ENCODE peak calls at places on chromosomes 12 and 14, in eight cellular contexts. X is astrocyte; Y is HFF-Myc; P is fibroblast of pulmonary artery; L is trophoblast cell; S is CD8-positive, alpha-beta memory T cell; U is fibroblast of mammary gland; B is adrenal gland. H is an unnamed sample.

GRCh38 chr12:130070017-130070653 is 92.1 kb upstream of the FZD10 start:
- DNase-seq in X (no peak), Y (no peak), P (no peak), L (no peak), S (no peak), U (no peak), B (peak), H (no peak)

GRCh38 chr12:101671157-101671791 is 26.2 kb upstream of the CHPT1 start:
- DNase-seq in X (no peak), Y (no peak), P (no peak), L (no peak), S (peak), U (no peak), B (peak), H (no peak)

GRCh38 chr12:58844161-58844560 is 76.1 kb downstream of the LRIG3 start:
- DNase-seq in X (no peak), Y (no peak), P (no peak), L (no peak), S (no peak), U (no peak), B (no peak), H (no peak)

GRCh38 chr14:37594916-37595808 is at the start of the genes FOXA1 and TTC6:
- DNase-seq in X (no peak), Y (no peak), P (no peak), L (peak), S (no peak), U (peak), B (no peak), H (peak)

GRCh38 chr14:105055334-105055733 is 9.9 kb downstream of the GPR132 start:
- DNase-seq in X (no peak), Y (no peak), P (no peak), L (peak), S (no peak), U (no peak), B (no peak), H (no peak)

GRCh38 chr12:113165521-113166450 is 16.3 kb downstream of the CFAP73 start:
- DNase-seq in X (no peak), Y (no peak), P (no peak), L (no peak), S (no peak), U (no peak), B (no peak), H (no peak)

GRCh38 chr14:96105921-96106441 is 66.8 kb downstream of the C14orf132 start:
- DNase-seq in X (peak), Y (no peak), P (no peak), L (peak), S (no peak), U (peak), B (peak), H (peak)

GRCh38 chr12:120584343-120585149 is 3.3 kb upstream of the POP5 start:
- DNase-seq in X (no peak), Y (no peak), P (no peak), L (peak), S (peak), U (peak), B (no peak), H (peak)

GRCh38 chr12:76037130-76038105 is 5.8 kb upstream of the PHLDA1 start:
- DNase-seq in X (peak), Y (peak), P (peak), L (peak), S (peak), U (peak), B (peak), H (peak)

GRCh38 chr12:30953946-30954766 is 27.6 kb downstream of the TSPAN11 start:
- DNase-seq in X (no peak), Y (no peak), P (no peak), L (no peak), S (no peak), U (no peak), B (no peak), H (no peak)

GRCh38 chr12:72071030-72071429 is 132.4 kb downstream of the TPH2 start:
- DNase-seq in X (no peak), Y (no peak), P (no peak), L (no peak), S (no peak), U (no peak), B (no peak), H (no peak)

GRCh38 chr14:69107407-69108003 is 45.4 kb downstream of the DCAF5 start:
- DNase-seq in X (peak), Y (peak), P (peak), L (peak), S (peak), U (peak), B (peak), H (peak)

GRCh38 chr12:66036317-66036716 is 94.2 kb downstream of the LLPH start:
- DNase-seq in X (peak), Y (peak), P (peak), L (no peak), S (no peak), U (peak), B (peak), H (peak)

GRCh38 chr12:76020731-76021672 is 10.6 kb downstream of the PHLDA1 start:
- DNase-seq in X (peak), Y (peak), P (peak), L (peak), S (peak), U (peak), B (peak), H (peak)

GRCh38 chr12:128992116-128992515 is 138.8 kb downstream of the GLT1D1 start:
- DNase-seq in X (no peak), Y (no peak), P (no peak), L (no peak), S (no peak), U (no peak), B (no peak), H (no peak)

GRCh38 chr12:54042970-54043744 is 10.3 kb downstream of the HOXC5 start:
- DNase-seq in X (no peak), Y (no peak), P (no peak), L (no peak), S (no peak), U (no peak), B (no peak), H (no peak)

GRCh38 chr12:85711735-85712390 is 124.3 kb downstream of the RASSF9 start:
- DNase-seq in X (no peak), Y (no peak), P (no peak), L (no peak), S (no peak), U (peak), B (no peak), H (no peak)

GRCh38 chr14:56081139-56081538 is 37.1 kb upstream of the PELI2 start:
- DNase-seq in X (no peak), Y (no peak), P (no peak), L (no peak), S (no peak), U (peak), B (no peak), H (no peak)

GRCh38 chr14:75399819-75400678 is 27.8 kb upstream of the JDP2 start:
- DNase-seq in X (no peak), Y (no peak), P (peak), L (peak), S (no peak), U (peak), B (peak), H (peak)

GRCh38 chr12:115802767-115803166 is 474.7 kb downstream of the MED13L start:
- DNase-seq in X (no peak), Y (no peak), P (no peak), L (no peak), S (no peak), U (no peak), B (no peak), H (no peak)

GRCh38 chr12:91910871-91911388 is 234.7 kb downstream of the BTG1 start:
- DNase-seq in X (no peak), Y (no peak), P (no peak), L (no peak), S (no peak), U (no peak), B (no peak), H (no peak)

GRCh38 chr14:49019467-49020100 is 566.6 kb downstream of the RPS29 start:
- DNase-seq in X (no peak), Y (no peak), P (no peak), L (no peak), S (no peak), U (no peak), B (no peak), H (no peak)

GRCh38 chr12:120061815-120062214 is 54.7 kb downstream of the RAB35 start:
- DNase-seq in X (no peak), Y (no peak), P (no peak), L (no peak), S (no peak), U (no peak), B (no peak), H (peak)

GRCh38 chr14:69693823-69694729 is 72.9 kb upstream of the SRSF5 start:
- DNase-seq in X (no peak), Y (no peak), P (peak), L (no peak), S (no peak), U (no peak), B (peak), H (no peak)

GRCh38 chr12:132161046-132161781 is 17.0 kb downstream of the NOC4L start:
- DNase-seq in X (peak), Y (no peak), P (peak), L (no peak), S (no peak), U (peak), B (no peak), H (peak)

GRCh38 chr12:121711925-121712461 is 559 bp upstream of the TMEM120B start:
- DNase-seq in X (no peak), Y (no peak), P (peak), L (peak), S (no peak), U (peak), B (peak), H (peak)

GRCh38 chr12:128848371-128848770 is 4.9 kb upstream of the GLT1D1 start:
- DNase-seq in X (no peak), Y (no peak), P (no peak), L (no peak), S (no peak), U (no peak), B (no peak), H (no peak)

GRCh38 chr12:6198556-6198955 is 1.6 kb upstream of the CD9 start:
- DNase-seq in X (no peak), Y (no peak), P (no peak), L (no peak), S (no peak), U (no peak), B (no peak), H (no peak)

GRCh38 chr12:67927815-67928214 is 61.4 kb upstream of the IFNG-AS1 start:
- DNase-seq in X (no peak), Y (no peak), P (no peak), L (no peak), S (no peak), U (no peak), B (no peak), H (no peak)

GRCh38 chr14:101707285-101707842 is 54.1 kb upstream of the PPP2R5C start:
- DNase-seq in X (peak), Y (peak), P (peak), L (peak), S (peak), U (peak), B (peak), H (peak)
- H3K4me3 ChIP-seq in X (no peak), Y (no peak), P (no peak), L (no peak), S (peak), U (no peak), B (no peak), H (no peak)

GRCh38 chr14:85531141-85531593 is 1.2 kb downstream of the FLRT2 start:
- DNase-seq in X (peak), Y (no peak), P (peak), L (no peak), S (no peak), U (peak), B (peak), H (peak)

GRCh38 chr14:85531594-85532391 is 1.8 kb downstream of the FLRT2 start:
- DNase-seq in X (peak), Y (no peak), P (peak), L (no peak), S (no peak), U (peak), B (peak), H (peak)

GRCh38 chr14:85529803-85530574 is at the start of gene FLRT2:
- DNase-seq in X (no peak), Y (no peak), P (peak), L (no peak), S (no peak), U (peak), B (peak), H (peak)

GRCh38 chr14:85528882-85529585 is 910 bp upstream of the FLRT2 start:
- DNase-seq in X (peak), Y (no peak), P (peak), L (peak), S (no peak), U (peak), B (peak), H (peak)

GRCh38 chr14:85530626-85531025 is 682 bp downstream of the FLRT2 start:
- DNase-seq in X (no peak), Y (no peak), P (no peak), L (no peak), S (no peak), U (no peak), B (no peak), H (no peak)
- H3K4me3 ChIP-seq in X (peak), Y (peak), P (peak), L (peak), S (no peak), U (peak), B (no peak), H (peak)

GRCh38 chr12:111396726-111397445 is 8.8 kb upstream of the SH2B3 start:
- DNase-seq in X (peak), Y (peak), P (peak), L (peak), S (peak), U (peak), B (peak), H (peak)
- H3K4me3 ChIP-seq in X (no peak), Y (no peak), P (no peak), L (no peak), S (no peak), U (peak), B (no peak), H (no peak)

GRCh38 chr14:94970937-94971730 is 186.2 kb downstream of the DICER1 start:
- DNase-seq in X (no peak), Y (no peak), P (no peak), L (no peak), S (no peak), U (peak), B (no peak), H (no peak)
- H3K4me3 ChIP-seq in X (no peak), Y (no peak), P (no peak), L (no peak), S (no peak), U (no peak), B (no peak), H (no peak)

DNA sequence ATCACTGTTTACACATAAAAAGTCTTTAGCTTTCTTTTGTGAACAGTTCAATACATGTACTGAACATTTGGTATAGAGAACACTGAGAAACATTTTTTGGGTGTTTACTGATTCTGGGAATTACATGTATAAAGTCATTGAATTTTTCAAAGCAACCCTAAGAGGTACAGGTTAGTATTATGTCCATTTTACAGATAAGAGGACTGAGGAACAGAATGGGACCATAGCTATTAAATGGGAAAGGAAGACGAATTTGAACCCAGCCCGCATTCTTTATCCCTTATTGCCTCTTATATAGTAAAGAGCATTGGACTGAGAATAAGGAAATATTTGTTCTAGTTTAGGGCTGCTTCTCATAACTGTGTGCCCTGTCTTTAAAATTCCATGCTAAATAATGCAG is 889 bp upstream of the KANSL2 start:
- DNase-seq in X (no peak), Y (no peak), P (no peak), L (no peak), S (no peak), U (no peak), B (no peak), H (no peak)
- H3K4me3 ChIP-seq in X (peak), Y (peak), P (peak), L (no peak), S (no peak), U (peak), B (no peak), H (peak)

GRCh38 chr14:39179042-39179441 is 4.0 kb downstream of the PNN start:
- DNase-seq in X (no peak), Y (no peak), P (no peak), L (no peak), S (no peak), U (no peak), B (no peak), H (no peak)

GRCh38 chr14:39181693-39182047 is 6.6 kb downstream of the PNN start:
- DNase-seq in X (no peak), Y (no peak), P (no peak), L (no peak), S (no peak), U (no peak), B (no peak), H (no peak)

GRCh38 chr14:39180553-39180952 is 5.5 kb downstream of the PNN start:
- DNase-seq in X (no peak), Y (no peak), P (no peak), L (no peak), S (no peak), U (no peak), B (no peak), H (no peak)

GRCh38 chr14:39182770-39183684 is 8.0 kb downstream of the PNN start:
- DNase-seq in X (no peak), Y (no peak), P (no peak), L (no peak), S (no peak), U (no peak), B (no peak), H (no peak)

DNA sequence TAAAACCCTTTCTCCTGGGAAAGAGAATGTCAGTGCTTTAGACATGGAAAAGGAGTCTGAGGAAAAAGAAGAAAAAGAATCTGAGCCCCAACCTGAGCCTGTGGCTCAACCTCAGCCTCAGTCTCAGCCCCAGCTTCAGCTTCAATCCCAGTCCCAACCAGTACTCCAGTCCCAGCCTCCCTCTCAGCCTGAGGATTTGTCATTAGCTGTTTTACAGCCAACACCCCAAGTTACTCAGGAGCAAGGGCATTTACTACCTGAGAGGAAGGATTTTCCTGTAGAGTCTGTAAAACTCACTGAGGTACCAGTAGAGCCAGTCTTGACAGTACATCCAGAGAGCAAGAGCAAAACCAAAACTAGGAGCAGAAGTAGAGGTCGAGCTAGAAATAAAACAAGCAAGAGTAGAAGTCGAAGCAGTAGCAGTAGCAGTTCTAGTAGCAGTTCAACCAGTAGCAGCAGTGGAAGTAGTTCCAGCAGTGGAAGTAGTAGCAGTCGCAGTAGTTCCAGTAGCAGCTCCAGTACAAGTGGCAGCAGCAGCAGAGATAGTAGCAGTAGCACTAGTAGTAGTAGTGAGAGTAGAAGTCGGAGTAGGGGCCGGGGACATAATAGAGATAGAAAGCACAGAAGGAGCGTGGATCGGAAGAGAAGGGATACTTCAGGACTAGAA is 6.1 kb downstream of the PNN start:
- DNase-seq in X (no peak), Y (no peak), P (no peak), L (no peak), S (no peak), U (no peak), B (no peak), H (no peak)
- H3K4me3 ChIP-seq in X (no peak), Y (no peak), P (no peak), L (no peak), S (no peak), U (no peak), B (no peak), H (no peak)

DNA sequence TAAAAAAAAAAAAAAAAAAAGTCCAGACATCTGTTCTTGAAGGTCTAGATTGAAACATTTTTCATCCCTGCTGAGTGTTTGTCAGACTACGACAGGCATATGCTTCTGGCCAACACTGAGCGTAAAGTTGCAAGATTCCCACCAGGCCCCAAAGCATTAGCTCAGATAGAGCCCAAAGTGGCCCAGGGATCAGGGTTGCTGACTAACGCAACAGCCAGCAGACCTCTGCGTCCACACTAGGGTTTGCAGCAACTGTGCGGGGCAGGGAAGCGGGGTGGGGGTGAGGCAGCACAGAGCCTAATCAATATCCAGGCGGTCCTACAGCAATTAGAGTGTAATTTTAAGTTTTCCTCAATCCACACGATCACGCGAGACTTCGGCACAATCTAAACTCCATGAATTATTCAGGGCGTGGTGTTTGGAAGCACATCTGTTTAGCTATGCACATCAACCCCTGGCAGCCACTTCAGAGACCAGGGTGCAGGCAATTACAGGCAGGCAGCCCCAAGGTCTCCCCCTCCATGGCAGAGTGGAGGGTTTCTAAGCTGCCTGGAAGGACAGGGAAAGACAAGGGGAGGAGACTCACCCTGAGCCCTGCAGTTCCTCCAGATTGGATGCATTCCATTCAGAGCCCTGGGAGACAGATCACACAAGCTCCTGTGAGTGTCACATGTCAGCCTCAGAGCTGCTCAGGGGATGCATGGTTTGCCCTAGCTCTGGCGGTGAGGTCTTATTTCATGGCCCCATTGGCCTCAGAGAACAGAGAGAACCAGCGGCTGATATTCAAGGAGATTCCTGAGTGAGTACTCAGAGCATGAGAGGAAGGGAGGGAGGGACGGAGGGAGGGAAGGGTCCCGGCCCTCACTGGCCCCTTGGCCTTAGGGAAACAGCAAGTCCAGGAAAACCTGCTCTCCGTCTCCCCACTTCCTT is 55.4 kb downstream of the SSH1 start:
- DNase-seq in X (peak), Y (peak), P (peak), L (peak), S (no peak), U (peak), B (peak), H (peak)
- H3K4me3 ChIP-seq in X (no peak), Y (peak), P (no peak), L (no peak), S (no peak), U (peak), B (no peak), H (peak)

DNA sequence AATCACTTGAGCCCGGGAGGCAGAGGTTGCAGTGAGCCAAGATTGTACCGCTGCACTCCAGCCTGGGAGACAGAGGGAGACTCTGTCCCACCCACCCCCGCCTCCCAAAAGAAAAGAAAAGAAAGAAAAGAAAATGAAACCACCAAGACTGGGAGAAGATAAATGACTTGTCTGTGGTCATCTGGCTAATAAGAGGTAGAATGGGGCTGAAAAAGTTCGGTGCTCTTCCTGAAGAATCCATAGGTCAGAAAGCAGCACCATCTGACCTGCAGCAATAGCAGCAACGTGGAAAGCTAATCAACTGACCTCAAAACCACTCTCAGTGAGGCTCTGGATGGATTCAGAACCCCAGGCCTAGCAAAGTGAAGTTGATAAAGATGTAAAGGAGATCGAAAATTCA is 25.2 kb downstream of the SSH1 start:
- DNase-seq in X (peak), Y (no peak), P (no peak), L (no peak), S (no peak), U (no peak), B (no peak), H (no peak)
- H3K4me3 ChIP-seq in X (no peak), Y (no peak), P (no peak), L (no peak), S (no peak), U (no peak), B (no peak), H (no peak)

GRCh38 chr14:35849122-35849521 is 23.0 kb downstream of the BRMS1L start:
- DNase-seq in X (no peak), Y (no peak), P (no peak), L (peak), S (no peak), U (no peak), B (no peak), H (no peak)
- H3K4me3 ChIP-seq in X (no peak), Y (no peak), P (no peak), L (no peak), S (no peak), U (no peak), B (no peak), H (no peak)

GRCh38 chr14:36510874-36511273 is 9.2 kb downstream of the NKX2-1 start:
- DNase-seq in X (no peak), Y (no peak), P (no peak), L (no peak), S (no peak), U (no peak), B (no peak), H (no peak)
- H3K4me3 ChIP-seq in X (no peak), Y (no peak), P (no peak), L (no peak), S (no peak), U (no peak), B (no peak), H (no peak)